ENCODE peak calls at places on chromosomes 4 and X, in four cellular contexts. N is Caco-2, Z is left lung, X is cardiac muscle cell. R is an unnamed sample.

GRCh38 chrX:74242484-74243138 is 61.4 kb upstream of the ZCCHC13 start:
- DNase-seq in N (no peak), Z (no peak), X (no peak), R (no peak)

GRCh38 chr4:139988863-139989765 is 164.9 kb downstream of the MAML3 start:
- DNase-seq in N (peak), Z (no peak), X (peak), R (no peak)

GRCh38 chr4:37865450-37865849 is 25.4 kb upstream of the TBC1D1 start:
- DNase-seq in N (no peak), Z (no peak), X (peak), R (no peak)

GRCh38 chr4:85556293-85556692 is 81.3 kb downstream of the ARHGAP24 start:
- DNase-seq in N (no peak), Z (no peak), X (no peak), R (no peak)

GRCh38 chr4:141347738-141348524 is 127.2 kb downstream of the ZNF330 start:
- DNase-seq in N (no peak), Z (no peak), X (peak), R (no peak)

GRCh38 chr4:145887241-145887964 is 51.2 kb downstream of the ZNF827 start:
- DNase-seq in N (no peak), Z (no peak), X (peak), R (no peak)

GRCh38 chrX:10085223-10085622 is 71.6 kb upstream of the CLCN4 start:
- DNase-seq in N (no peak), Z (no peak), X (no peak), R (no peak)

GRCh38 chr4:137471461-137471860 is 60.8 kb downstream of the PCDH18 start:
- DNase-seq in N (no peak), Z (no peak), X (no peak), R (no peak)

GRCh38 chr4:20284990-20285389 is 33.3 kb downstream of the SLIT2 start:
- DNase-seq in N (no peak), Z (no peak), X (peak), R (no peak)

GRCh38 chr4:151712777-151713176 is 48.0 kb downstream of the GATB start:
- DNase-seq in N (no peak), Z (no peak), X (no peak), R (no peak)

GRCh38 chrX:105211051-105211575 is 9.4 kb downstream of the TEX13A start:
- DNase-seq in N (no peak), Z (no peak), X (no peak), R (no peak)

GRCh38 chrX:127305013-127305412 is 485.5 kb downstream of the PRR32 start:
- DNase-seq in N (no peak), Z (no peak), X (no peak), R (no peak)

GRCh38 chr4:163556169-163556568 is 61.7 kb downstream of the TMA16 start:
- DNase-seq in N (no peak), Z (no peak), X (no peak), R (no peak)

GRCh38 chr4:152525878-152526277 is 10.0 kb downstream of the FBXW7 start:
- DNase-seq in N (no peak), Z (no peak), X (no peak), R (no peak)

GRCh38 chrX:138519296-138519695 is 192.2 kb downstream of the FGF13 start:
- DNase-seq in N (no peak), Z (no peak), X (no peak), R (no peak)

GRCh38 chr4:184437988-184438774 is 36.2 kb downstream of the IRF2 start:
- DNase-seq in N (no peak), Z (no peak), X (no peak), R (no peak)

GRCh38 chrX:131633285-131633917 is 89.5 kb downstream of the OR13H1 start:
- DNase-seq in N (peak), Z (no peak), X (peak), R (peak)

GRCh38 chrX:149259241-149259640 is 245.9 kb downstream of the IDS start:
- DNase-seq in N (no peak), Z (no peak), X (peak), R (no peak)

GRCh38 chr4:39933689-39934590 is 43.8 kb downstream of the PDS5A start:
- DNase-seq in N (no peak), Z (no peak), X (peak), R (no peak)

GRCh38 chrX:39157006-39157405 is 355.7 kb downstream of the MID1IP1 start:
- DNase-seq in N (no peak), Z (no peak), X (no peak), R (no peak)

GRCh38 chrX:53160297-53160983 is 64.6 kb downstream of the KDM5C start:
- DNase-seq in N (no peak), Z (no peak), X (no peak), R (no peak)

GRCh38 chr4:135225551-135225950 is 1024.0 kb upstream of the PABPC4L start:
- DNase-seq in N (no peak), Z (no peak), X (no peak), R (no peak)

GRCh38 chr4:24589448-24589847 is 5.1 kb upstream of the DHX15 start:
- DNase-seq in N (no peak), Z (no peak), X (no peak), R (no peak)

DNA sequence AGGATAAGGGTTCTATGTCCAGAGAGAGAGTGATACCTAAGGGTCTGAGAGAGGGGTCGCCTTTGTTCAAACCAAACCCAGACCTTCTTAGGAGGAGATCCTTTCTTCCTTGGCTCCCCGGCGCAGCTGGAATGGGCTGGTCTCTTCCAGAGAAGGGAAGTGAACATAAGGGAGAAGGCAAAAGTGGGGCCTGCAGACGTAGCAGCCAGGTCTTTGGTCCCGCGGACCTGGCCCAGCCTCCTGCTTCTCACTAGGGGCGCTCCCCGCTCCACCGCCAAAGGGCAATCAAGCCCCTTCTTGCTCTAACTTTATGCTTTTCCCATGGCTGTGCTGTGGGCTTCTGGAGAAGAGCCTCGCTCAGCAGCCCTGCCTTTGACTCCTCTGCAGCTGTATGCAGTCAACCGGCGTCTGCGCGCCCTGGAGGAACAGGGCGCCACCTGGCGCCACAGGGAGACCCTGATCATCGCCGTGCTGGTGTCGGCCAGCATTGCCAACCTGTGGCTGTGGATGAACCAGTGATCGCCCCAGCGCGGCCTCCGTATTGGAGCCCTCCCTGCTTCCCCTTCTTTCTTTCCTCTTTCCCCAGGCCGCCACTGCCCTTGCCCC is 6.5 kb downstream of the FATE1 start:
- DNase-seq in N (no peak), Z (no peak), X (peak), R (no peak)
- TF ChIP-seq CTCF in N (no peak), Z (no peak), X (peak), R (peak)

DNA sequence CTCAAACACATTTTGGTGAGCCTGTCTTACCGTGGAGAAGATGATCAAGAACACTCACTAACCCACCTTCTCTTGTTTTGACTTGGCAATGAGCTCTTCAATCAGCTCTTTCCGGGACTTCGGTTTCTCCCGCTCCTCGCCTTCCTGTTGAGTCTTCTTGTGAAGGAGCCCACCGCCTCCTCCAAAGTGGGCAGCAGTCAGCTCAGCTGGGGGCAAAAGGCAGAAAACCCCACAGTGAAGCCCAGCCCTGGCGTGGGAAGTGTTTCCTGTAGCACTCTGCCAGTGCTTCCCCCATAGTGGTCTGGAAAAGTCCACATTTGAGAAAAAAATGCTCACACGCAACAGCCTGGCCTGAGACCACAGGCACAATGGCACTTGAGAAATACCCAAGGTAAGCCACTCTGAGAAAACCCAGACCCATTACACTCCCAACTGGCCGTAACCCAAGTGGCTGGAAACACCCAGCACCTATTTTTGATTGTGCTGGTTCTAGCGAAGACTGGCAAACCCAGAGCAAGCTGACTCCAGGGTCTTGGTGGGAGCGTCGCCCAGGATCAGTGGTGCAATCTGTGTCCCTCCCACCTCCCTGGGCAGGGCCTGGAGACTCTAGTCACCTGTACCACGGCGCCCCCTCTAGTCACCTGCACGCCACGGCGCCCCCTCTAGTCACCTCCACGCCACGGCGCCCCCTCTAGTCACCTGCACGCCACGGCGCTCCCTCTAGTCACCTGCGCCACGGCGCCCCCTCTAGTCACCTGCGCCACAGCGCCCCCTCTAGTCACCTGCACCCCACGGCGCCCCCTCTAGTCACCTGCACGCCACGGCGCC is 8.6 kb downstream of the NOP14 start:
- DNase-seq in N (no peak), Z (no peak), X (no peak), R (no peak)
- TF ChIP-seq CTCF in N (peak), Z (no peak), X (no peak), R (peak)

GRCh38 chrX:45447995-45448394 is 247.3 kb upstream of the DIPK2B start:
- DNase-seq in N (no peak), Z (no peak), X (no peak), R (no peak)

GRCh38 chrX:45449982-45450381 is 249.3 kb upstream of the DIPK2B start:
- DNase-seq in N (no peak), Z (no peak), X (peak), R (no peak)

GRCh38 chrX:45445745-45446412 is 245.2 kb upstream of the DIPK2B start:
- DNase-seq in N (no peak), Z (no peak), X (peak), R (no peak)
- TF ChIP-seq CTCF in N (no peak), Z (no peak), X (no peak), R (no peak)

GRCh38 chr4:18934197-18934596 is 912.6 kb upstream of the LCORL start:
- DNase-seq in N (no peak), Z (no peak), X (no peak), R (no peak)

GRCh38 chr4:18938343-18939109 is 917.0 kb upstream of the LCORL start:
- DNase-seq in N (no peak), Z (no peak), X (no peak), R (no peak)

GRCh38 chr4:18937080-18937479 is 915.5 kb upstream of the LCORL start:
- DNase-seq in N (no peak), Z (no peak), X (no peak), R (no peak)

GRCh38 chr4:18937746-18938145 is 916.2 kb upstream of the LCORL start:
- DNase-seq in N (no peak), Z (no peak), X (no peak), R (no peak)

GRCh38 chr4:18935956-18936355 is 914.4 kb upstream of the LCORL start:
- DNase-seq in N (no peak), Z (no peak), X (peak), R (no peak)
- TF ChIP-seq CTCF in N (no peak), Z (no peak), X (no peak), R (no peak)

DNA sequence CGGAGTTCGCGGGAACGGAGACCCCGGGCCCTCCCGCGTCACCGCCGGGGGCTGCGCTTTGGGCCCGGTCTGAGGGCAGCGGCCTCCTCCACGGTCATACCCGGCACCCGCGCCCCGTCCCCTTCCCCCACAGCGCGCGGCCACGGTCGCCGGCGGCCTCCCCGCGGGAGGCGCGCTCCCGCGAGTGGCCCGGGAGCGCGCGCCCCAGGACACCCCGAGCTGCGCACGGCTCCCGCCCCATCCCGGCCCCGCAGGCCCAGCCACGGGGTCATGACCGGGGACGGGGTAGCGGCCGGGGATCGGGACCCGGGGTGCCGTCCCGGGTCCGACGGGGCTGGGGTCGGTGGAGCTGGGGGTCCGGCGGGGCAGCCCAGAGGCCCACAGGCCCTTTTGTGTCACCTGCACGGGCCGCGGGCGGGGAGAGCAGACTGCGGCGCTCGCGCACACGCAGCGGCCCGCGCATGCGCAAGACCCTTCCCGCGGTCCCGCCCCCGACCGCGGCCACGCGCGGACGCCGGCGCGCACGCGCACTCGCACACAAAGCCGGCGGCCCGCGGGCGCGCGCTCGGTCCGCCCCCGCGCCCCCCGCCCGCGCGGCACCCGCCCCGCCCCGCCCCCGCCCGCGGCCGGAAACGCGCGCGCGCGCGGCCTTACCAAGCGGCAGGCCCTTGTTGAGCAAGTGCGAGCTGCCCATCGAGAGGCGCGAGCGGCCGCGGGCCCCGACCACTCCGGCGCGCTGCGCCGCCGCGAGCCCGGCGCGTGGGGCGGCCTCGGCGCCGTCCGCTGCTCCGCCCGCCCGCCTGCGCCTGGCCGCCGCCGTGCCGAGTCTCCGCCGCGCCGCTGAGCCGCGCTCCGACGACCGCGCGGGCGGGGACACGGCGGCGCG is at the start of gene CTBP1:
- DNase-seq in N (peak), Z (peak), X (peak), R (peak)
- TF ChIP-seq CTCF in N (no peak), Z (no peak), X (no peak), R (no peak)

GRCh38 chrX:153473126-153473525 is 2.8 kb upstream of the HAUS7 start:
- DNase-seq in N (no peak), Z (no peak), X (no peak), R (no peak)

GRCh38 chrX:153470411-153471363 is at the start of gene HAUS7:
- DNase-seq in N (peak), Z (peak), X (peak), R (peak)

GRCh38 chrX:153468008-153468580 is 2.3 kb downstream of the HAUS7 start:
- DNase-seq in N (no peak), Z (no peak), X (no peak), R (no peak)

GRCh38 chrX:153471663-153472280 is 1.4 kb upstream of the HAUS7 start:
- DNase-seq in N (no peak), Z (no peak), X (peak), R (no peak)

GRCh38 chrX:153469811-153470410 is 465 bp downstream of the HAUS7 start:
- DNase-seq in N (no peak), Z (no peak), X (peak), R (no peak)
- TF ChIP-seq CTCF in N (no peak), Z (no peak), X (peak), R (peak)

DNA sequence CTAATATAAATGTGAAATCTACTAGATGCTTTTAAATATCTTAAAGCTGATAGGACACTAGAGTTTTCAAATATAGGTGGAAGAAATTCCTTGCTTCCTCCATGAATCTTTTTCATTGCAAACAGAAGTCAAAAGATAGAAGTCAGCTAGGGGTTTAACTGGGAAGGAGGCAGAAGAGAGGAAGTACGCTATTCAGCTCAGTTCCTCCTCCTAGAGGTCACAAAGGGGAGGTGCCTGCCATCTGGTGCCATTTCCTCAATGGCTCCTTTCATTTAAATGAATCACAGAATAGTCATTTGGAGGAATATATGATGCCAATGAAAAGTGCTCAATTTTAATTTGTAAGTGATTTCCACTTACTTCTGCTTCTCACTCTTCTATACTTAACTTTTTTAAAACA is 8.5 kb downstream of the COL25A1 start:
- DNase-seq in N (no peak), Z (no peak), X (peak), R (no peak)
- TF ChIP-seq CTCF in N (no peak), Z (no peak), X (peak), R (peak)

DNA sequence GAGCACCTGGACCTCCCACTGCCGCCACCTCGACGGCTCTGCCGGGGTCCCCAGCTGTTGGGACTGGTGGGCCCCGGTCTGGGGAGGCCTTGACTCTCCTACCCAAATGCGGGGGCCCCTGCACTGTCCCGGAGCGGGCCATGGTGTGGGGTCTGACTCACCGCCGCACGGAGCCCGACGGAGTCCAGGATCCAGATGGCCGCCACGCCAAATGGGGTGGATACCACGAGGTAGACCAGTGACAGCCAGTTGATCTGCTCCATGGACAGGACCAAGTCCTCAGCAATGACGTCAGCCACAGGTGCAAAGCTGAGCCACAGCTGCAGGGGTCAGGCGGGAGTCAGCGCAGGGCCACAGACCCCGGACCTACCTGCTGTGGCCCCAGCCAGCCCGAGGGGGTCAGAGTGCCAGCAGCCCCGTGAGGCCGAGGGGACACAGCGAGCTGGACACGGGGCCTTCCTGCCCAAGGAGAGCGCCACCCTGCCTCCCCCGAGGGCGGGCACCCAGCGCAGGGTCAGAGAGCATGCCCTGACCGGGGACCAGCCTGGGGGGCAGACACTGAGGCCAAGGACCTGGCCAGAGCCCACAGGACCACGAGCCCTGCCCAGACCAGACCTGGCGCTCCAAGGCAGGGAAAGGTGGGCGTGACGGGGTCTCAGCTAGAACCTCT is 2.4 kb downstream of the SLC49A3 start:
- DNase-seq in N (no peak), Z (peak), X (no peak), R (no peak)
- TF ChIP-seq CTCF in N (no peak), Z (no peak), X (no peak), R (no peak)

R was measured in type B pancreatic cell.